ENCODE peak calls at places on chromosome 11, in ten cellular contexts. A is SK-N-SH, R is stomach, N is suprapubic skin, J is transverse colon, K is K562, L is sigmoid colon, H is A549, Q is ovary, P is H1. S is an unnamed sample.

GRCh38 chr11:36750349-36750748 is 152.3 kb upstream of the RAG2 start:
- DNase-seq in J (no peak), P (no peak), N (no peak), H (no peak), Q (no peak), R (no peak), L (no peak), K (no peak), A (no peak), S (no peak)

GRCh38 chr11:78784321-78785061 is 209.8 kb upstream of the NARS2 start:
- DNase-seq in H (no peak), P (no peak), A (no peak), N (no peak), R (no peak), J (no peak), K (no peak), L (no peak), Q (no peak), S (no peak)

GRCh38 chr11:45264839-45265515 is 21.2 kb downstream of the SYT13 start:
- DNase-seq in R (no peak), P (no peak), H (peak; percentile 91), N (no peak), A (no peak), J (no peak), L (no peak), K (peak; percentile 19), Q (no peak), S (no peak)

GRCh38 chr11:100687630-100688395 is 725 bp downstream of the ARHGAP42 start:
- DNase-seq in J (peak; percentile 65), A (peak; percentile 47), P (peak; percentile 78), K (peak; percentile 47), L (peak; percentile 72), H (peak; percentile 60), R (peak; percentile 48), Q (peak; percentile 57), N (peak; percentile 65), S (peak; percentile 45)

GRCh38 chr11:35236667-35237003 is 97.7 kb downstream of the CD44 start:
- DNase-seq in H (no peak), Q (no peak), N (no peak), P (no peak), R (no peak), J (no peak), A (no peak), K (no peak), L (no peak), S (no peak)

GRCh38 chr11:48107188-48107704 is 109.4 kb upstream of the OR4B1 start:
- DNase-seq in K (no peak), J (peak; percentile 57), L (no peak), H (no peak), R (no peak), Q (no peak), P (no peak), N (no peak), A (no peak), S (no peak)

GRCh38 chr11:126834573-126834972 is 166.0 kb downstream of the KIRREL3 start:
- DNase-seq in R (no peak), N (no peak), L (no peak), J (no peak), P (no peak), K (no peak), Q (no peak), H (no peak), A (no peak), S (no peak)

GRCh38 chr11:88683024-88683423 is 345.5 kb upstream of the CTSC start:
- DNase-seq in J (no peak), L (no peak), R (no peak), K (no peak), H (no peak), A (no peak), Q (no peak), N (no peak), P (no peak), S (no peak)

GRCh38 chr11:31809857-31810778 is 1.0 kb downstream of the PAX6 start:
- DNase-seq in Q (no peak), P (peak; percentile 78), H (peak; percentile 51), A (peak; percentile 68), L (peak; percentile 61), R (no peak), K (peak; percentile 26), J (no peak), N (no peak), S (no peak)

GRCh38 chr11:44833869-44834452 is 107.2 kb downstream of the TSPAN18 start:
- DNase-seq in H (no peak), L (no peak), R (no peak), A (peak; percentile 45), J (no peak), K (no peak), Q (no peak), P (no peak), N (no peak), S (no peak)

GRCh38 chr11:108226036-108226435 is 3.2 kb downstream of the ATM start:
- DNase-seq in R (no peak), J (no peak), L (no peak), Q (no peak), N (no peak), K (no peak), P (no peak), H (no peak), A (no peak), S (no peak)

GRCh38 chr11:19595840-19596751 is 116.5 kb upstream of the NAV2 start:
- DNase-seq in A (peak; percentile 74), P (no peak), K (no peak), Q (no peak), R (no peak), H (peak; percentile 11), L (peak; percentile 75), J (no peak), N (peak; percentile 80), S (no peak)

GRCh38 chr11:19598456-19598855 is 114.2 kb upstream of the NAV2 start:
- DNase-seq in H (no peak), L (no peak), K (no peak), A (peak; percentile 51), Q (no peak), R (no peak), N (no peak), J (no peak), P (no peak), S (no peak)

GRCh38 chr11:19598876-19599275 is 113.8 kb upstream of the NAV2 start:
- DNase-seq in A (no peak), H (no peak), P (no peak), N (no peak), Q (no peak), J (no peak), R (no peak), L (no peak), K (no peak), S (no peak)

GRCh38 chr11:19597194-19597593 is 115.4 kb upstream of the NAV2 start:
- DNase-seq in H (no peak), L (no peak), N (no peak), Q (no peak), A (peak; percentile 37), K (no peak), J (no peak), P (no peak), R (no peak), S (no peak)

GRCh38 chr11:19597876-19598275 is 114.8 kb upstream of the NAV2 start:
- DNase-seq in H (no peak), A (peak; percentile 63), K (no peak), L (no peak), Q (no peak), J (no peak), N (no peak), R (no peak), P (no peak), S (no peak)
- TF ChIP-seq EP300 in H (no peak), A (peak; percentile 44), K (no peak), L (no peak), Q (no peak), J (no peak), N (no peak), R (no peak), P (no peak), S (no peak)

DNA sequence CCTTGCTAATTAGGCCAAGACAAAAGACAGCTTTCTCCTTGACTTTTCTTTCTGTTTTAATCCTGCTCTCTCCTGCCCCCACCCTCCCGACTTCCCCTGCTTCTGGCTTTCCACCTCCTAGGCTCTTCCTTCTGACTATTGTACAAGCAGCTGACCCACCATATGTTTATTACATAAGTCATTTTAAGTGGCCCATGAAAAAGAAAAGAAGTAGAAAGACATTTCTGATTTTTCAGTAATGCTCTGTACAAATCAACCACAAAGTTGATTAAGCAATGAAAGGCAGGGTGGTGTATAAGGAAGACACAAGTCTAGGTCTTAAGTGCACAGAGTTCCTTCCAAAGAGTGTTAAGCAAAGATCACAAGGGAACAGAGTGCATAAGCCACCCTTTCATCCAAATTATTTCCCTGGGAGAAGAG is 18.2 kb downstream of the JAML start:
- DNase-seq in L (no peak), N (no peak), A (no peak), Q (no peak), P (no peak), J (no peak), K (no peak), R (no peak), H (no peak), S (no peak)
- H3K27ac ChIP-seq in L (peak overlapping the region; percentile 37), N (no peak overlapping the region), A (no peak overlapping the region), Q (no peak overlapping the region), P (no peak overlapping the region), J (peak overlapping the region; percentile 25), K (no peak overlapping the region), R (peak overlapping the region; percentile 48), H (no peak overlapping the region), S (no peak overlapping the region)

GRCh38 chr11:1565904-1566247 is 6.2 kb downstream of the DUSP8 start:
- DNase-seq in H (no peak), R (no peak), P (no peak), N (no peak), J (no peak), K (no peak), A (no peak), Q (no peak), L (no peak), S (no peak)

GRCh38 chr11:1566381-1567051 is 5.6 kb downstream of the DUSP8 start:
- DNase-seq in K (no peak), J (no peak), L (no peak), P (peak; percentile 54), R (no peak), H (no peak), N (no peak), Q (no peak), A (no peak), S (no peak)

GRCh38 chr11:1563697-1564534 is 8.2 kb downstream of the DUSP8 start:
- DNase-seq in Q (no peak), J (no peak), H (no peak), R (no peak), N (peak; percentile 59), P (no peak), A (no peak), K (no peak), L (no peak), S (no peak)

GRCh38 chr11:1564535-1565172 is 7.4 kb downstream of the DUSP8 start:
- DNase-seq in P (peak; percentile 90), J (peak; percentile 69), R (no peak), A (peak; percentile 88), H (no peak), N (peak; percentile 68), Q (no peak), L (peak; percentile 92), K (peak; percentile 92), S (no peak)

GRCh38 chr11:1565173-1565903 is 6.7 kb downstream of the DUSP8 start:
- DNase-seq in H (no peak), K (no peak), J (no peak), Q (no peak), A (no peak), L (peak; percentile 62), N (peak; percentile 63), R (no peak), P (no peak), S (no peak)
- H3K4me1 ChIP-seq in H (peaks cover 32% of the 10 kb centered on the region), K (no peaks in the 10 kb centered on the region), J (peaks cover 28% of the 10 kb centered on the region), Q (no peaks in the 10 kb centered on the region), A (no peaks in the 10 kb centered on the region), L (peaks cover 37% of the 10 kb centered on the region), N (peaks cover 11% of the 10 kb centered on the region), R (peaks cover 24% of the 10 kb centered on the region), P (peaks cover 31% of the 10 kb centered on the region), S (peaks cover 68% of the 10 kb centered on the region)

GRCh38 chr11:15816270-15816871 is 540.0 kb downstream of the SOX6 start:
- DNase-seq in L (no peak), H (no peak), J (peak; percentile 50), P (no peak), A (no peak), K (no peak), R (no peak), Q (no peak), N (no peak), S (no peak)
- TF ChIP-seq EP300 in L (no peak), H (no peak), J (no peak), P (no peak), A (no peak), K (no peak), R (no peak), Q (no peak), N (no peak), S (no peak)